ENCODE peak calls at places on chromosomes 7 and 10, in eight cellular contexts. N is GM13977, C is RWPE1, A is AG04450, K is nephron progenitor cell, J is GM12865, D is B cell, L is hepatocyte. M is an unnamed sample.

GRCh38 chr7:20219446-20220292 is 2.5 kb upstream of the MACC1 start:
- DNase-seq in N (no peak), C (no peak), A (peak), K (peak), J (peak), D (peak), L (peak), M (peak)

GRCh38 chr7:54245046-54245445 is 297.1 kb upstream of the VSTM2A start:
- DNase-seq in N (no peak), C (no peak), A (no peak), K (no peak), J (no peak), D (no peak), L (no peak), M (no peak)

GRCh38 chr10:125608474-125608873 is 74.5 kb downstream of the TEX36 start:
- DNase-seq in N (no peak), C (no peak), A (no peak), K (no peak), J (no peak), D (no peak), L (no peak), M (no peak)

GRCh38 chr7:30846378-30846777 is 65.3 kb upstream of the AQP1 start:
- DNase-seq in N (no peak), C (peak), A (no peak), K (no peak), J (no peak), D (no peak), L (no peak), M (no peak)

GRCh38 chr7:13910805-13911551 is 78.5 kb downstream of the ETV1 start:
- DNase-seq in N (no peak), C (no peak), A (no peak), K (no peak), J (no peak), D (no peak), L (no peak), M (no peak)

GRCh38 chr10:131452926-131453771 is 141.6 kb upstream of the TCERG1L start:
- DNase-seq in N (no peak), C (no peak), A (no peak), K (peak), J (no peak), D (no peak), L (peak), M (no peak)

GRCh38 chr7:46291064-46291463 is 370.0 kb upstream of the IGFBP3 start:
- DNase-seq in N (peak), C (peak), A (no peak), K (peak), J (peak), D (no peak), L (peak), M (peak)

GRCh38 chr7:107594961-107595737 is 15.1 kb downstream of the BCAP29 start:
- DNase-seq in N (no peak), C (peak), A (peak), K (no peak), J (no peak), D (no peak), L (no peak), M (no peak)

GRCh38 chr10:16809074-16809718 is 8.0 kb downstream of the RSU1 start:
- DNase-seq in N (peak), C (no peak), A (no peak), K (peak), J (peak), D (peak), L (peak), M (peak)

GRCh38 chr10:110820321-110820814 is 51.4 kb upstream of the PDCD4 start:
- DNase-seq in N (no peak), C (no peak), A (no peak), K (no peak), J (no peak), D (no peak), L (peak), M (no peak)

GRCh38 chr7:98509836-98510235 is 107.2 kb upstream of the NPTX2 start:
- DNase-seq in N (no peak), C (no peak), A (no peak), K (no peak), J (no peak), D (no peak), L (no peak), M (no peak)

GRCh38 chr7:55211721-55212120 is 153.4 kb upstream of the LANCL2 start:
- DNase-seq in N (no peak), C (no peak), A (no peak), K (no peak), J (no peak), D (no peak), L (no peak), M (no peak)

GRCh38 chr10:80072584-80072983 is 5.9 kb upstream of the TMEM254 start:
- DNase-seq in N (no peak), C (no peak), A (no peak), K (no peak), J (no peak), D (no peak), L (peak), M (no peak)

GRCh38 chr10:52313350-52314006 is 603 bp upstream of the DKK1 start:
- DNase-seq in N (peak), C (no peak), A (no peak), K (peak), J (no peak), D (no peak), L (peak), M (peak)

GRCh38 chr7:146090023-146090645 is 26.5 kb upstream of the CNTNAP2 start:
- DNase-seq in N (peak), C (peak), A (no peak), K (peak), J (peak), D (peak), L (peak), M (peak)

GRCh38 chr10:60731134-60731883 is 47.0 kb upstream of the CDK1 start:
- DNase-seq in N (peak), C (no peak), A (no peak), K (no peak), J (peak), D (peak), L (no peak), M (peak)

GRCh38 chr7:33157781-33158180 is 28.4 kb downstream of the BBS9 start:
- DNase-seq in N (no peak), C (no peak), A (no peak), K (no peak), J (no peak), D (no peak), L (no peak), M (no peak)

GRCh38 chr10:103350522-103351260 is at the start of gene PCGF6:
- DNase-seq in N (peak), C (peak), A (peak), K (peak), J (peak), D (peak), L (peak), M (peak)

GRCh38 chr10:28839600-28840007 is 162.3 kb downstream of the BAMBI start:
- DNase-seq in N (no peak), C (no peak), A (no peak), K (no peak), J (no peak), D (no peak), L (peak), M (no peak)

GRCh38 chr10:86290933-86291615 is 75.5 kb downstream of the GRID1 start:
- DNase-seq in N (no peak), C (no peak), A (no peak), K (no peak), J (no peak), D (no peak), L (no peak), M (no peak)

GRCh38 chr10:86287422-86287793 is 79.2 kb downstream of the GRID1 start:
- DNase-seq in N (no peak), C (no peak), A (no peak), K (no peak), J (no peak), D (no peak), L (no peak), M (no peak)

GRCh38 chr10:86287966-86288579 is 78.5 kb downstream of the GRID1 start:
- DNase-seq in N (no peak), C (no peak), A (no peak), K (no peak), J (peak), D (no peak), L (no peak), M (no peak)

GRCh38 chr10:86288695-86289576 is 77.7 kb downstream of the GRID1 start:
- DNase-seq in N (no peak), C (no peak), A (no peak), K (no peak), J (no peak), D (no peak), L (no peak), M (no peak)

GRCh38 chr10:86289577-86289868 is 77.1 kb downstream of the GRID1 start:
- DNase-seq in N (no peak), C (no peak), A (no peak), K (no peak), J (no peak), D (no peak), L (no peak), M (no peak)
- TF ChIP-seq CTCF in N (no peak), C (no peak), A (no peak), K (no peak), J (no peak), D (no peak), L (no peak), M (no peak)

GRCh38 chr10:58335306-58336005 is 650 bp downstream of the UBE2D1 start:
- DNase-seq in N (no peak), C (peak), A (no peak), K (no peak), J (peak), D (no peak), L (peak), M (no peak)

GRCh38 chr10:58330397-58330796 is 4.4 kb upstream of the UBE2D1 start:
- DNase-seq in N (no peak), C (no peak), A (no peak), K (no peak), J (no peak), D (no peak), L (no peak), M (no peak)

GRCh38 chr10:58336242-58336641 is 1.4 kb downstream of the UBE2D1 start:
- DNase-seq in N (no peak), C (no peak), A (no peak), K (no peak), J (no peak), D (no peak), L (no peak), M (no peak)

GRCh38 chr10:58334817-58335305 is at the start of gene UBE2D1:
- DNase-seq in N (peak), C (peak), A (no peak), K (peak), J (peak), D (peak), L (peak), M (peak)
- TF ChIP-seq CTCF in N (no peak), C (no peak), A (no peak), K (no peak), J (no peak), D (no peak), L (peak), M (no peak)

GRCh38 chr10:5659702-5660528 is 6.5 kb downstream of the ASB13 start:
- DNase-seq in N (peak), C (peak), A (peak), K (no peak), J (peak), D (no peak), L (peak), M (peak)
- TF ChIP-seq CTCF in N (no peak), C (no peak), A (no peak), K (no peak), J (no peak), D (no peak), L (no peak), M (no peak)

GRCh38 chr10:84077728-84078127 is 61.6 kb upstream of the GHITM start:
- DNase-seq in N (no peak), C (no peak), A (no peak), K (no peak), J (no peak), D (no peak), L (no peak), M (no peak)

GRCh38 chr10:84078771-84079170 is 60.5 kb upstream of the GHITM start:
- DNase-seq in N (no peak), C (no peak), A (no peak), K (no peak), J (no peak), D (no peak), L (no peak), M (no peak)

GRCh38 chr10:84076047-84076388 is 63.3 kb upstream of the GHITM start:
- DNase-seq in N (no peak), C (peak), A (peak), K (no peak), J (no peak), D (no peak), L (peak), M (no peak)

GRCh38 chr10:84075226-84076046 is 63.9 kb upstream of the GHITM start:
- DNase-seq in N (no peak), C (no peak), A (no peak), K (no peak), J (no peak), D (no peak), L (no peak), M (no peak)

GRCh38 chr10:84076540-84077195 is 62.6 kb upstream of the GHITM start:
- DNase-seq in N (peak), C (no peak), A (peak), K (no peak), J (peak), D (no peak), L (peak), M (no peak)
- TF ChIP-seq CTCF in N (peak), C (no peak), A (peak), K (peak), J (peak), D (peak), L (peak), M (no peak)

GRCh38 chr10:15166325-15166724 is 2.2 kb downstream of the NMT2 start:
- DNase-seq in N (no peak), C (no peak), A (no peak), K (no peak), J (no peak), D (no peak), L (no peak), M (no peak)
- TF ChIP-seq CTCF in N (no peak), C (no peak), A (no peak), K (no peak), J (no peak), D (no peak), L (no peak), M (no peak)

DNA sequence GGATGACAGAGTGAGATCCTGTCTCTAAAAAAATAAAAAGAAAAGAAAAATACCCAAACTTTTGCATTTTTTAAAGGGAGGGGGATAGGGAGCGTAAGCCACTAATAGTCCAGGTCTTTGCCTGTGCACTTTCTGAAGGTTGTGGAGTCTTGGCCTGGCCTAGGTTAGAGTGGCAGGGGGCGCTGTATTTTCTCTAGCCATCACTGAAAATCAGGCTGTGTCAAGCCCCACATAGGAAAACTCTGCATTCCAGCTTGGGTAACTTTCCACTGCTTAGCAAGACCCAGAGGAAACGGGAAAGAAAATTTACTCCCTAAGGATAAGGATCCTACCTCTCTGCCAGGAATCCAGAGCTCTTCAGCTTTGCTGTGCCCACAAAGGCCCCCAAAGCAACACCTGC is 10.5 kb upstream of the PAX4 start:
- DNase-seq in N (no peak), C (no peak), A (no peak), K (peak), J (no peak), D (no peak), L (no peak), M (no peak)
- TF ChIP-seq CTCF in N (peak), C (no peak), A (peak), K (no peak), J (no peak), D (no peak), L (no peak), M (peak)

GRCh38 chr7:90552521-90552920 is 43.6 kb upstream of the CDK14 start:
- DNase-seq in N (peak), C (peak), A (no peak), K (no peak), J (no peak), D (no peak), L (no peak), M (no peak)
- TF ChIP-seq CTCF in N (no peak), C (peak), A (peak), K (no peak), J (no peak), D (peak), L (peak), M (no peak)